ENCODE peak calls at places on chromosome 10, in five cellular contexts. S is left colon; I is aorta; G is EH; W is stimulated activated CD8-positive, alpha-beta memory T cell treated with anti-CD3 and anti-CD28 coated beads, Interleukin-4, amount 100 ng/mL, for 4 hours. N is an unnamed sample.

GRCh38 chr10:34102237-34102673 is 712.8 kb downstream of the PARD3 start:
- DNase-seq in S (peak), G (peak), I (peak), W (no peak), N (peak)

GRCh38 chr10:70341016-70341415 is 41.4 kb downstream of the LRRC20 start:
- DNase-seq in W (no peak), G (no peak), S (no peak), I (no peak), N (no peak)

GRCh38 chr10:85650791-85651506 is 715.6 kb downstream of the GRID1 start:
- DNase-seq in G (no peak), I (no peak), S (no peak), W (no peak), N (no peak)

GRCh38 chr10:34114914-34115313 is 700.2 kb downstream of the PARD3 start:
- DNase-seq in W (no peak), S (no peak), G (no peak), I (no peak), N (no peak)

GRCh38 chr10:73876157-73876556 is 1.8 kb upstream of the CAMK2G start:
- DNase-seq in W (no peak), I (no peak), G (no peak), S (no peak), N (no peak)

GRCh38 chr10:124180947-124181549 is 87.7 kb upstream of the CHST15 start:
- DNase-seq in I (no peak), S (no peak), G (peak), W (no peak), N (no peak)

GRCh38 chr10:80709879-80710278 is 172.2 kb downstream of the SH2D4B start:
- DNase-seq in S (no peak), W (no peak), I (no peak), G (no peak), N (no peak)

GRCh38 chr10:69749180-69750010 is 52.3 kb upstream of the COL13A1 start:
- DNase-seq in S (no peak), I (no peak), G (peak), W (no peak), N (peak)

GRCh38 chr10:6563075-6563474 is 17.0 kb downstream of the PRKCQ start:
- DNase-seq in I (no peak), S (no peak), G (no peak), W (no peak), N (no peak)

GRCh38 chr10:101609481-101609880 is 21.4 kb downstream of the DPCD start:
- DNase-seq in G (peak), W (no peak), I (no peak), S (no peak), N (no peak)

GRCh38 chr10:62433181-62433692 is 59.1 kb downstream of the ZNF365 start:
- DNase-seq in W (peak), I (peak), S (no peak), G (peak), N (peak)

GRCh38 chr10:102504179-102504975 is 605 bp downstream of the SUFU start:
- DNase-seq in S (peak), W (no peak), I (peak), G (peak), N (peak)

GRCh38 chr10:78357027-78357672 is 323.5 kb downstream of the RPS24 start:
- DNase-seq in S (no peak), G (no peak), I (peak), W (no peak), N (no peak)

GRCh38 chr10:62177111-62177510 is 91.5 kb downstream of the RTKN2 start:
- DNase-seq in G (no peak), I (no peak), S (no peak), W (no peak), N (no peak)

GRCh38 chr10:111392910-111393309 is 316.1 kb downstream of the ADRA2A start:
- DNase-seq in G (peak), W (no peak), S (no peak), I (no peak), N (peak)

GRCh38 chr10:70651661-70652060 is 20.6 kb upstream of the ADAMTS14 start:
- DNase-seq in S (no peak), I (no peak), W (no peak), G (no peak), N (no peak)

GRCh38 chr10:86648706-86649426 is 5.5 kb upstream of the OPN4 start:
- DNase-seq in I (peak), G (peak), W (no peak), S (peak), N (peak)

GRCh38 chr10:49241365-49241764 is 53.2 kb upstream of the TMEM273 start:
- DNase-seq in W (no peak), I (no peak), S (no peak), G (no peak), N (no peak)

GRCh38 chr10:117007080-117007479 is 2.1 kb upstream of the SHTN1 start:
- DNase-seq in S (no peak), W (no peak), G (peak), I (no peak), N (peak)

GRCh38 chr10:93334901-93335312 is 147.2 kb downstream of the MYOF start:
- DNase-seq in S (no peak), W (no peak), G (peak), I (no peak), N (peak)

GRCh38 chr10:90849956-90850749 is 7.7 kb downstream of the HTR7 start:
- DNase-seq in I (no peak), S (no peak), W (no peak), G (peak), N (peak)

GRCh38 chr10:125377368-125377767 is 217.0 kb upstream of the CTBP2 start:
- DNase-seq in I (no peak), S (no peak), W (no peak), G (peak), N (peak)

GRCh38 chr10:95181731-95182130 is 12.3 kb upstream of the ACSM6 start:
- DNase-seq in W (no peak), G (peak), I (no peak), S (no peak), N (peak)

GRCh38 chr10:102869290-102870198 is at the start of gene AS3MT:
- DNase-seq in S (no peak), I (peak), W (no peak), G (peak), N (peak)

GRCh38 chr10:44411251-44411650 is 26.4 kb upstream of the CXCL12 start:
- DNase-seq in S (no peak), W (no peak), G (no peak), I (no peak), N (no peak)

GRCh38 chr10:79182763-79183467 is 114.1 kb downstream of the ZMIZ1 start:
- DNase-seq in I (no peak), S (no peak), W (no peak), G (no peak), N (peak)

GRCh38 chr10:71331736-71332135 is 12.7 kb downstream of the SLC29A3 start:
- DNase-seq in W (no peak), S (no peak), I (no peak), G (no peak), N (no peak)

GRCh38 chr10:108392286-108392685 is 1227.8 kb upstream of the SORCS1 start:
- DNase-seq in W (no peak), S (no peak), G (peak), I (no peak), N (peak)